ENCODE peak calls at places on chromosome 5, in seven cellular contexts. One of them, this sample, is unnamed. For H3K4me1, the result is how much of the 10 kb centered on the place peaks cover.

GRCh38 chr5:36944024-36944423 is 67.5 kb downstream of the NIPBL start:
- DNase-seq in body of pancreas: no peak
- DNase-seq in spleen: no peak
- DNase-seq in adipocyte: no peak
- DNase-seq in HCT116: no peak
- DNase-seq in uterus: no peak
- DNase-seq in CD8-positive, alpha-beta T cell: no peak
- DNase-seq in this sample: no peak

GRCh38 chr5:141908796-141909195 is 14.9 kb upstream of the DELE1 start:
- DNase-seq in body of pancreas: no peak
- DNase-seq in spleen: no peak
- DNase-seq in adipocyte: no peak
- DNase-seq in HCT116: no peak
- DNase-seq in uterus: no peak
- DNase-seq in CD8-positive, alpha-beta T cell: no peak
- DNase-seq in this sample: no peak

GRCh38 chr5:62268239-62268638 is 37.8 kb upstream of the KIF2A start:
- DNase-seq in body of pancreas: no peak
- DNase-seq in spleen: no peak
- DNase-seq in adipocyte: no peak
- DNase-seq in HCT116: peak
- DNase-seq in uterus: no peak
- DNase-seq in CD8-positive, alpha-beta T cell: no peak
- DNase-seq in this sample: no peak

GRCh38 chr5:127555826-127556225 is 38.4 kb downstream of the PRRC1 start:
- DNase-seq in body of pancreas: no peak
- DNase-seq in spleen: no peak
- DNase-seq in adipocyte: no peak
- DNase-seq in HCT116: no peak
- DNase-seq in uterus: no peak
- DNase-seq in CD8-positive, alpha-beta T cell: no peak
- DNase-seq in this sample: no peak

GRCh38 chr5:75325242-75325641 is 11.8 kb upstream of the HMGCR start:
- DNase-seq in body of pancreas: no peak
- DNase-seq in spleen: no peak
- DNase-seq in adipocyte: no peak
- DNase-seq in HCT116: no peak
- DNase-seq in uterus: no peak
- DNase-seq in CD8-positive, alpha-beta T cell: no peak
- DNase-seq in this sample: no peak

GRCh38 chr5:11573140-11573800 is 331.0 kb downstream of the CTNND2 start:
- DNase-seq in body of pancreas: no peak
- DNase-seq in spleen: no peak
- DNase-seq in adipocyte: no peak
- DNase-seq in HCT116: no peak
- DNase-seq in uterus: no peak
- DNase-seq in CD8-positive, alpha-beta T cell: no peak
- DNase-seq in this sample: no peak

GRCh38 chr5:132437604-132438275 is 52.8 kb downstream of the IRF1 start:
- DNase-seq in body of pancreas: peak
- DNase-seq in spleen: peak
- DNase-seq in adipocyte: peak
- DNase-seq in HCT116: no peak
- DNase-seq in uterus: peak
- DNase-seq in CD8-positive, alpha-beta T cell: peak
- DNase-seq in this sample: peak

GRCh38 chr5:114467141-114467540 is 105.3 kb downstream of the KCNN2 start:
- DNase-seq in body of pancreas: no peak
- DNase-seq in spleen: no peak
- DNase-seq in adipocyte: no peak
- DNase-seq in HCT116: no peak
- DNase-seq in uterus: no peak
- DNase-seq in CD8-positive, alpha-beta T cell: no peak
- DNase-seq in this sample: no peak

GRCh38 chr5:1418921-1419280 is 26.3 kb downstream of the SLC6A3 start:
- DNase-seq in body of pancreas: no peak
- DNase-seq in spleen: no peak
- DNase-seq in adipocyte: no peak
- DNase-seq in HCT116: no peak
- DNase-seq in uterus: no peak
- DNase-seq in CD8-positive, alpha-beta T cell: no peak
- DNase-seq in this sample: no peak

GRCh38 chr5:126919566-126919965 is 110.8 kb downstream of the MARCHF3 start:
- DNase-seq in body of pancreas: no peak
- DNase-seq in spleen: no peak
- DNase-seq in adipocyte: no peak
- DNase-seq in HCT116: no peak
- DNase-seq in uterus: no peak
- DNase-seq in CD8-positive, alpha-beta T cell: no peak
- DNase-seq in this sample: no peak

GRCh38 chr5:125372694-125373621 is 626.5 kb upstream of the ZNF608 start:
- DNase-seq in body of pancreas: no peak
- DNase-seq in spleen: no peak
- DNase-seq in adipocyte: peak
- DNase-seq in HCT116: no peak
- DNase-seq in uterus: no peak
- DNase-seq in CD8-positive, alpha-beta T cell: no peak
- DNase-seq in this sample: no peak

GRCh38 chr5:145218019-145218418 is 617.1 kb downstream of the PRELID2 start:
- DNase-seq in body of pancreas: no peak
- DNase-seq in spleen: no peak
- DNase-seq in adipocyte: no peak
- DNase-seq in HCT116: no peak
- DNase-seq in uterus: no peak
- DNase-seq in CD8-positive, alpha-beta T cell: no peak
- DNase-seq in this sample: no peak

GRCh38 chr5:83577036-83577636 is 105.6 kb downstream of the VCAN start:
- DNase-seq in body of pancreas: peak
- DNase-seq in spleen: no peak
- DNase-seq in adipocyte: no peak
- DNase-seq in HCT116: peak
- DNase-seq in uterus: no peak
- DNase-seq in CD8-positive, alpha-beta T cell: no peak
- DNase-seq in this sample: peak

GRCh38 chr5:120464627-120465280 is 654 bp downstream of the PRR16 start:
- DNase-seq in body of pancreas: peak
- DNase-seq in spleen: peak
- DNase-seq in adipocyte: peak
- DNase-seq in HCT116: no peak
- DNase-seq in uterus: peak
- DNase-seq in CD8-positive, alpha-beta T cell: no peak
- DNase-seq in this sample: peak

GRCh38 chr5:89262030-89262429 is 379.0 kb upstream of the MEF2C start:
- DNase-seq in body of pancreas: no peak
- DNase-seq in spleen: no peak
- DNase-seq in adipocyte: no peak
- DNase-seq in HCT116: no peak
- DNase-seq in uterus: no peak
- DNase-seq in CD8-positive, alpha-beta T cell: no peak
- DNase-seq in this sample: no peak

GRCh38 chr5:18024542-18024941 is 390.3 kb downstream of the TAF11L14 start:
- DNase-seq in body of pancreas: no peak
- DNase-seq in spleen: no peak
- DNase-seq in adipocyte: no peak
- DNase-seq in HCT116: no peak
- DNase-seq in uterus: no peak
- DNase-seq in CD8-positive, alpha-beta T cell: no peak
- DNase-seq in this sample: no peak

GRCh38 chr5:140041099-140041491 is 2.0 kb downstream of the NRG2 start:
- DNase-seq in body of pancreas: no peak
- DNase-seq in spleen: no peak
- DNase-seq in adipocyte: no peak
- DNase-seq in HCT116: no peak
- DNase-seq in uterus: no peak
- DNase-seq in CD8-positive, alpha-beta T cell: no peak
- DNase-seq in this sample: no peak

GRCh38 chr5:140038373-140038957 is 4.6 kb downstream of the NRG2 start:
- DNase-seq in body of pancreas: no peak
- DNase-seq in spleen: no peak
- DNase-seq in adipocyte: peak
- DNase-seq in HCT116: no peak
- DNase-seq in uterus: no peak
- DNase-seq in CD8-positive, alpha-beta T cell: no peak
- DNase-seq in this sample: peak

GRCh38 chr5:140041492-140042421 is 1.3 kb downstream of the NRG2 start:
- DNase-seq in body of pancreas: peak
- DNase-seq in spleen: peak
- DNase-seq in adipocyte: peak
- DNase-seq in HCT116: no peak
- DNase-seq in uterus: peak
- DNase-seq in CD8-positive, alpha-beta T cell: no peak
- DNase-seq in this sample: peak

GRCh38 chr5:140040358-140040757 is 2.7 kb downstream of the NRG2 start:
- DNase-seq in body of pancreas: no peak
- DNase-seq in spleen: no peak
- DNase-seq in adipocyte: no peak
- DNase-seq in HCT116: no peak
- DNase-seq in uterus: no peak
- DNase-seq in CD8-positive, alpha-beta T cell: no peak
- DNase-seq in this sample: no peak

GRCh38 chr5:140039561-140039960 is 3.5 kb downstream of the NRG2 start:
- DNase-seq in body of pancreas: peak
- DNase-seq in spleen: no peak
- DNase-seq in adipocyte: peak
- DNase-seq in HCT116: no peak
- DNase-seq in uterus: no peak
- DNase-seq in CD8-positive, alpha-beta T cell: no peak
- DNase-seq in this sample: no peak
- H3K4me3 ChIP-seq in body of pancreas: no peak
- H3K4me3 ChIP-seq in spleen: no peak
- H3K4me3 ChIP-seq in adipocyte: peak
- H3K4me3 ChIP-seq in HCT116: no peak
- H3K4me3 ChIP-seq in uterus: no peak
- H3K4me3 ChIP-seq in CD8-positive, alpha-beta T cell: no peak
- H3K4me3 ChIP-seq in this sample: no peak

GRCh38 chr5:79503794-79504495 is 10.0 kb downstream of the HOMER1 start:
- DNase-seq in body of pancreas: no peak
- DNase-seq in spleen: no peak
- DNase-seq in adipocyte: no peak
- DNase-seq in HCT116: no peak
- DNase-seq in uterus: no peak
- DNase-seq in CD8-positive, alpha-beta T cell: no peak
- DNase-seq in this sample: no peak

GRCh38 chr5:79508794-79509193 is 5.1 kb downstream of the HOMER1 start:
- DNase-seq in body of pancreas: no peak
- DNase-seq in spleen: no peak
- DNase-seq in adipocyte: no peak
- DNase-seq in HCT116: no peak
- DNase-seq in uterus: no peak
- DNase-seq in CD8-positive, alpha-beta T cell: no peak
- DNase-seq in this sample: no peak

GRCh38 chr5:79507251-79508205 is 6.4 kb downstream of the HOMER1 start:
- DNase-seq in body of pancreas: no peak
- DNase-seq in spleen: no peak
- DNase-seq in adipocyte: no peak
- DNase-seq in HCT116: no peak
- DNase-seq in uterus: no peak
- DNase-seq in CD8-positive, alpha-beta T cell: no peak
- DNase-seq in this sample: no peak

GRCh38 chr5:79508354-79508753 is 5.6 kb downstream of the HOMER1 start:
- DNase-seq in body of pancreas: no peak
- DNase-seq in spleen: no peak
- DNase-seq in adipocyte: no peak
- DNase-seq in HCT116: no peak
- DNase-seq in uterus: no peak
- DNase-seq in CD8-positive, alpha-beta T cell: no peak
- DNase-seq in this sample: no peak

GRCh38 chr5:79505138-79505537 is 8.8 kb downstream of the HOMER1 start:
- DNase-seq in body of pancreas: no peak
- DNase-seq in spleen: no peak
- DNase-seq in adipocyte: no peak
- DNase-seq in HCT116: no peak
- DNase-seq in uterus: no peak
- DNase-seq in CD8-positive, alpha-beta T cell: no peak
- DNase-seq in this sample: no peak
- H3K4me1 ChIP-seq in body of pancreas: under half
- H3K4me1 ChIP-seq in spleen: under half
- H3K4me1 ChIP-seq in adipocyte: under half
- H3K4me1 ChIP-seq in HCT116: under half
- H3K4me1 ChIP-seq in uterus: under half
- H3K4me1 ChIP-seq in CD8-positive, alpha-beta T cell: under half
- H3K4me1 ChIP-seq in this sample: under half

GRCh38 chr5:181052526-181052927 is 12.5 kb downstream of the BTNL9 start:
- DNase-seq in body of pancreas: no peak
- DNase-seq in spleen: peak
- DNase-seq in adipocyte: no peak
- DNase-seq in HCT116: no peak
- DNase-seq in uterus: no peak
- DNase-seq in CD8-positive, alpha-beta T cell: no peak
- DNase-seq in this sample: no peak
- H3K4me3 ChIP-seq in body of pancreas: no peak
- H3K4me3 ChIP-seq in spleen: peak
- H3K4me3 ChIP-seq in adipocyte: peak
- H3K4me3 ChIP-seq in HCT116: peak
- H3K4me3 ChIP-seq in uterus: no peak
- H3K4me3 ChIP-seq in CD8-positive, alpha-beta T cell: peak
- H3K4me3 ChIP-seq in this sample: no peak

GRCh38 chr5:133962131-133962530 is 6.3 kb downstream of the C5orf15 start:
- DNase-seq in body of pancreas: no peak
- DNase-seq in spleen: no peak
- DNase-seq in adipocyte: peak
- DNase-seq in HCT116: no peak
- DNase-seq in uterus: no peak
- DNase-seq in CD8-positive, alpha-beta T cell: no peak
- DNase-seq in this sample: no peak
- H3K4me1 ChIP-seq in body of pancreas: under half
- H3K4me1 ChIP-seq in spleen: under half
- H3K4me1 ChIP-seq in adipocyte: under half
- H3K4me1 ChIP-seq in HCT116: under half
- H3K4me1 ChIP-seq in uterus: under half
- H3K4me1 ChIP-seq in CD8-positive, alpha-beta T cell: under half
- H3K4me1 ChIP-seq in this sample: under half

GRCh38 chr5:157745041-157745456 is 1.5 kb downstream of the LSM11 start:
- DNase-seq in body of pancreas: no peak
- DNase-seq in spleen: no peak
- DNase-seq in adipocyte: no peak
- DNase-seq in HCT116: no peak
- DNase-seq in uterus: no peak
- DNase-seq in CD8-positive, alpha-beta T cell: no peak
- DNase-seq in this sample: no peak
- H3K4me3 ChIP-seq in body of pancreas: no peak
- H3K4me3 ChIP-seq in spleen: no peak
- H3K4me3 ChIP-seq in adipocyte: peak
- H3K4me3 ChIP-seq in HCT116: peak
- H3K4me3 ChIP-seq in uterus: peak
- H3K4me3 ChIP-seq in CD8-positive, alpha-beta T cell: peak
- H3K4me3 ChIP-seq in this sample: no peak

This sample was measured in mucosa of descending colon.